ENCODE peak calls at places on chromosomes 2 and 18, in nine cellular contexts. E, R, C, W, V, U, G, X and S are unnamed samples. For H3K4me1, the result is how much of the 10 kb centered on the place peaks cover.

GRCh38 chr2:70904371-70905216 is 31.1 kb upstream of the ATP6V1B1 start:
- DNase-seq in E (no peak), R (peak), C (no peak), W (no peak), V (no peak), U (no peak), G (peak), X (no peak), S (no peak)

GRCh38 chr2:202842690-202843089 is 28.9 kb downstream of the ICA1L start:
- DNase-seq in E (no peak), R (no peak), C (no peak), W (no peak), V (no peak), U (no peak), G (no peak), X (no peak), S (no peak)

GRCh38 chr2:36456227-36456788 is 100.7 kb downstream of the CRIM1 start:
- DNase-seq in E (peak), R (no peak), C (peak), W (peak), V (no peak), U (peak), G (peak), X (no peak), S (peak)

GRCh38 chr2:85823951-85824350 is 64.8 kb downstream of the ST3GAL5 start:
- DNase-seq in E (no peak), R (no peak), C (no peak), W (no peak), V (no peak), U (no peak), G (no peak), X (no peak), S (no peak)

GRCh38 chr2:169119816-169120215 is 50.5 kb downstream of the DHRS9 start:
- DNase-seq in E (no peak), R (no peak), C (no peak), W (no peak), V (no peak), U (no peak), G (no peak), X (no peak), S (no peak)

GRCh38 chr18:79465392-79465991 is 69.8 kb downstream of the NFATC1 start:
- DNase-seq in E (no peak), R (peak), C (peak), W (no peak), V (peak), U (no peak), G (no peak), X (no peak), S (no peak)

GRCh38 chr2:237180225-237180624 is 94.5 kb downstream of the COPS8 start:
- DNase-seq in E (no peak), R (no peak), C (no peak), W (no peak), V (no peak), U (no peak), G (no peak), X (no peak), S (no peak)

GRCh38 chr18:10936211-10937053 is 212.9 kb downstream of the PIEZO2 start:
- DNase-seq in E (no peak), R (no peak), C (no peak), W (no peak), V (no peak), U (no peak), G (no peak), X (no peak), S (no peak)

GRCh38 chr2:236998758-236999157 is 86.9 kb upstream of the COPS8 start:
- DNase-seq in E (no peak), R (no peak), C (no peak), W (no peak), V (no peak), U (no peak), G (no peak), X (peak), S (no peak)

GRCh38 chr2:19416784-19417684 is 58.6 kb upstream of the OSR1 start:
- DNase-seq in E (no peak), R (no peak), C (no peak), W (no peak), V (no peak), U (no peak), G (no peak), X (no peak), S (no peak)

DNA sequence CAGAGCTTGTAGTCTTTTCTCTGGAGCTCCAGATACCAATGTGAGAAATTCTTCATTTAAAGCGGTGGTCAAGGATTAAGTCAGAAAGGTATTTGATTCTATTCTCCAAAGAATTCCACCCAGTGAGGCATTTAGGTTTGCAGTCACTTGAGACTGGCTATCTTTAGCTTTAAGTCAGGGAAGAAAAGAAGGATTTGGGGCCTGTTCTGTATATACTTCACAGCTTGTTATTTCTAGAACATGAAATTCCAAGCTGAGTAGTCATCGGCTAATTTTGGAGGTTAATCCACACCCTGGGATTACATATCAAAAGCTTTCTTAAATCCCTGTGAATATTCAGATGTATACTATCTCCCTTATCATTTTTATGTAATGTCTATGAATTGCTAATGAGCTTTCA is 39.4 kb downstream of the MYOM1 start:
- DNase-seq in E (no peak), R (no peak), C (peak), W (no peak), V (peak), U (no peak), G (no peak), X (no peak), S (no peak)
- H3K4me1 ChIP-seq in E (under half), R (under half), C (under half), W (under half), V (under half), U (under half), G (under half), X (under half), S (under half)

DNA sequence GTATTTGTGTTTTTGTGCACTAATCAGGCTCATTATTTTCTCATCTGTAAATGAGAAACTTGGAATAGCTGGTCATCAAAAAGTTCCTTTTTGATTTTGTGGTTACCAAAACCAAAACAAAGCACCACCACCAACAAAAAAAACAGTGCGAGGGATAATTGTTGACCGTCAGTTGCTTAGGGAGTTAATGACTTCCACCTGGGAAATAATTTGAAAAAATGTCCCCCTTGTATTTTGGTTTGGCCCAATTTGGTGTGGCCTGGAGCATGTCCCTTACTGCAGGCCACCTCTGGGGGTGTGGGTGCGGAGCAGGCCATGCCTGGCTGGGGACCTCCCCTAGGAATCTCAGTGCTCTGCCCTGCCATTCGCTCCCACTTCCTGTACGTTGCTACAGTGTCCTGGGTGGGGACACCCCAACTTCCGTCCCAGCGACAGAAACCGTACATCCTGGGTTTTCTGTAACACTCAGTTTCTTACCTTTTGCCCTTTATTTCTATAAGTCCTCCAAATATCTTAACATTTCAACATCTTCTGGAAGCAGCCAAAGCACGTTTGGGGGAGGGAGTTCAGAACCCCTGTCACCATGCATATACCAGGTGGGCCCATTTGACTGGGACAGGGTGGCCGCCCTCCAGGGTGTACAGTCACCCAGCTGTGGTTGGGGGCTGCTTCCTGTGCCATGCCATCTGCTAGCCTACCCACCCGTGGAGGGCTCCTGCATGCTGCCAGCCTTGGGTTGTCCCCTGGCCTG is 31.3 kb downstream of the NCK2 start:
- DNase-seq in E (no peak), R (no peak), C (no peak), W (no peak), V (no peak), U (no peak), G (no peak), X (no peak), S (no peak)
- H3K4me1 ChIP-seq in E (half or more), R (under half), C (under half), W (half or more), V (under half), U (under half), G (half or more), X (under half), S (under half)

GRCh38 chr2:24644032-24644431 is 149.2 kb downstream of the PTRHD1 start:
- DNase-seq in E (no peak), R (no peak), C (no peak), W (no peak), V (no peak), U (no peak), G (no peak), X (no peak), S (no peak)
- H3K4me1 ChIP-seq in E (under half), R (under half), C (under half), W (under half), V (under half), U (under half), G (under half), X (under half), S (under half)

GRCh38 chr18:75248426-75249191 is 38.0 kb downstream of the TSHZ1 start:
- DNase-seq in E (no peak), R (no peak), C (no peak), W (no peak), V (no peak), U (no peak), G (no peak), X (no peak), S (no peak)
- H3K4me1 ChIP-seq in E (under half), R (under half), C (under half), W (under half), V (under half), U (under half), G (half or more), X (under half), S (under half)

GRCh38 chr2:101704046-101704466 is 6.5 kb downstream of the MAP4K4 start:
- DNase-seq in E (no peak), R (no peak), C (no peak), W (peak), V (no peak), U (no peak), G (no peak), X (no peak), S (peak)

GRCh38 chr2:101704816-101705565 is 7.5 kb downstream of the MAP4K4 start:
- DNase-seq in E (no peak), R (no peak), C (no peak), W (no peak), V (no peak), U (no peak), G (no peak), X (no peak), S (no peak)

GRCh38 chr2:101710036-101710689 is 12.7 kb downstream of the MAP4K4 start:
- DNase-seq in E (no peak), R (no peak), C (no peak), W (no peak), V (no peak), U (no peak), G (no peak), X (peak), S (no peak)

GRCh38 chr2:101706819-101707177 is 9.3 kb downstream of the MAP4K4 start:
- DNase-seq in E (no peak), R (no peak), C (no peak), W (no peak), V (no peak), U (no peak), G (no peak), X (no peak), S (no peak)

DNA sequence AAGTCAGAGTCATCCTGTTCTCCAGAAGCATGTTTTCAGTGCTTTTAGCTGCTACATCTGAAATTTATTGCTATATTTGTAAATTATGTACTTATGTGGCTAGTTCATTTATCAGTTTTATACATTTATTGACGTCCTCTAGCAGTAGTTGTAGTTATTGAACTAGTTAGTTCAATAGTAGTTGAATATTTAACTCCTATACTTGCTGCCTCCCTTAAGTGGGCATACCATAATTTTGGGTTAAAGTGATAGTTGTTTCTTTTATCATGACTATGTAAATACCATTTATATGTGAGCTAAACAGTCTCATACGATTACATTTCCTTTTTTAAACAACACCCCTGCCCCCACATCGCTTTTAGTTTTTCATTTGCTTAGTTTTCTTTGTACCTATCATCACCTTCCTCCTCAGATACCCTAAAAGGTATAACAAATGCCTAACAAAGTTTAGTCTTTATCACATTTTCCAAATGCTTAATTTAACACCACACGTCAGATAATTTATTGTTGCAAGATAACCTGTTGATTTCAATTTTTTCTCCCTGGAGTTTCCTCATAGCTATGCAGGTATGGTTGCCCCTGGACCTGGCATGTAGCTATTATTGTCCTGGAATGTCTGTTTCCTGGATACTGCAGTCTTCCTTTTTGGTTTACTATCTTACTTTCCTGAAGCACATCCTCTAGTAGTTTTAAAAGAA is 8.8 kb downstream of the MAP4K4 start:
- DNase-seq in E (no peak), R (no peak), C (no peak), W (no peak), V (no peak), U (no peak), G (no peak), X (no peak), S (no peak)
- H3K4me1 ChIP-seq in E (half or more), R (under half), C (under half), W (half or more), V (under half), U (under half), G (half or more), X (under half), S (under half)

GRCh38 chr2:47038656-47039501 is 116.2 kb downstream of the STPG4 start:
- DNase-seq in E (no peak), R (no peak), C (no peak), W (no peak), V (no peak), U (no peak), G (no peak), X (no peak), S (no peak)

GRCh38 chr2:47035615-47036488 is 119.3 kb downstream of the STPG4 start:
- DNase-seq in E (no peak), R (no peak), C (peak), W (no peak), V (no peak), U (no peak), G (no peak), X (no peak), S (no peak)

GRCh38 chr2:47034973-47035609 is 119.5 kb upstream of the MCFD2 start:
- DNase-seq in E (no peak), R (no peak), C (no peak), W (no peak), V (peak), U (no peak), G (peak), X (no peak), S (no peak)

GRCh38 chr2:47037678-47038077 is 117.4 kb downstream of the STPG4 start:
- DNase-seq in E (no peak), R (no peak), C (no peak), W (no peak), V (no peak), U (no peak), G (no peak), X (peak), S (no peak)

GRCh38 chr2:47036489-47036769 is 118.7 kb downstream of the STPG4 start:
- DNase-seq in E (no peak), R (no peak), C (no peak), W (no peak), V (no peak), U (no peak), G (no peak), X (no peak), S (no peak)
- H3K4me1 ChIP-seq in E (half or more), R (under half), C (under half), W (half or more), V (under half), U (under half), G (half or more), X (half or more), S (under half)

GRCh38 chr2:129050116-129050515 is 731.4 kb upstream of the HS6ST1 start:
- DNase-seq in E (no peak), R (no peak), C (no peak), W (no peak), V (no peak), U (no peak), G (no peak), X (no peak), S (no peak)
- H3K4me1 ChIP-seq in E (under half), R (under half), C (under half), W (under half), V (under half), U (under half), G (under half), X (under half), S (under half)

DNA sequence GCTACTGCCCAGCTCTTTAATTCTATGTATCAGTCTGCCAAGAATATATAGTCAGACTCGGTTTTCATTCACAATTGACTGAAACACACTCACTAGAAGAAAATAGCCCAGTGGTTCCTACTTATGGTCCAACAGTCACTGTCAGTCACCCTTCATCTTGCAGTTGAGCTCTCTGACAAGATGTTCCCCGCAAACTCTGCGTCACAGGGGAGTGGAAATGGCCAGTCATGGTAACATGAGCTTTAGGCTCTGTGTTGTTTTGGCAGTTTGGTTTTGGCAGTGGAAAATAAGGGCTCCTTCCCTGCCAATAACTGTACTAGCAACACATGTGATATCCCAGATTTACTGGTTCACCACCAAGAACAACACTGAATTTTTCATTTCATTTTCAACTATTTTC is 122.5 kb downstream of the PRPF40A start:
- DNase-seq in E (peak), R (no peak), C (no peak), W (peak), V (no peak), U (no peak), G (peak), X (no peak), S (peak)
- H3K4me1 ChIP-seq in E (under half), R (under half), C (under half), W (under half), V (under half), U (under half), G (under half), X (under half), S (under half)